ENCODE peak calls at places on chromosomes 6 and 20, in seven cellular contexts. W, K, T, A, R, F and V are unnamed samples. For H3K4me1 and H3K9me2, the result is how much of the 10 kb centered on the place peaks cover.

GRCh38 chr6:6746970-6747338 is 158.4 kb downstream of the LY86 start:
- DNase-seq in W (no peak), K (no peak), T (no peak), A (no peak), R (no peak), F (no peak), V (no peak)

GRCh38 chr20:21503345-21503744 is 10.5 kb downstream of the NKX2-2 start:
- DNase-seq in W (no peak), K (no peak), T (peak), A (no peak), R (peak), F (no peak), V (peak)

GRCh38 chr6:137903933-137904821 is 37.1 kb downstream of the TNFAIP3 start:
- DNase-seq in W (no peak), K (peak), T (no peak), A (no peak), R (no peak), F (no peak), V (peak)

GRCh38 chr20:7038029-7038428 is 270.5 kb downstream of the BMP2 start:
- DNase-seq in W (no peak), K (no peak), T (no peak), A (no peak), R (no peak), F (no peak), V (peak)

GRCh38 chr6:6980999-6981581 is 126.7 kb upstream of the RREB1 start:
- DNase-seq in W (no peak), K (no peak), T (no peak), A (no peak), R (no peak), F (no peak), V (no peak)

GRCh38 chr6:6052216-6052615 is 45.5 kb upstream of the NRN1 start:
- DNase-seq in W (no peak), K (no peak), T (no peak), A (no peak), R (no peak), F (no peak), V (no peak)

GRCh38 chr6:12356983-12357972 is 67.1 kb downstream of the EDN1 start:
- DNase-seq in W (no peak), K (no peak), T (peak), A (no peak), R (no peak), F (no peak), V (peak)

GRCh38 chr6:25560851-25561250 is 91.2 kb upstream of the SCGN start:
- DNase-seq in W (no peak), K (no peak), T (no peak), A (no peak), R (no peak), F (no peak), V (no peak)

GRCh38 chr6:15335385-15335784 is 89.5 kb downstream of the JARID2 start:
- DNase-seq in W (no peak), K (no peak), T (no peak), A (no peak), R (no peak), F (no peak), V (no peak)
- H3K4me1 ChIP-seq in W (half or more), K (under half), T (under half), A (under half), R (under half), F (under half), V (under half)

DNA sequence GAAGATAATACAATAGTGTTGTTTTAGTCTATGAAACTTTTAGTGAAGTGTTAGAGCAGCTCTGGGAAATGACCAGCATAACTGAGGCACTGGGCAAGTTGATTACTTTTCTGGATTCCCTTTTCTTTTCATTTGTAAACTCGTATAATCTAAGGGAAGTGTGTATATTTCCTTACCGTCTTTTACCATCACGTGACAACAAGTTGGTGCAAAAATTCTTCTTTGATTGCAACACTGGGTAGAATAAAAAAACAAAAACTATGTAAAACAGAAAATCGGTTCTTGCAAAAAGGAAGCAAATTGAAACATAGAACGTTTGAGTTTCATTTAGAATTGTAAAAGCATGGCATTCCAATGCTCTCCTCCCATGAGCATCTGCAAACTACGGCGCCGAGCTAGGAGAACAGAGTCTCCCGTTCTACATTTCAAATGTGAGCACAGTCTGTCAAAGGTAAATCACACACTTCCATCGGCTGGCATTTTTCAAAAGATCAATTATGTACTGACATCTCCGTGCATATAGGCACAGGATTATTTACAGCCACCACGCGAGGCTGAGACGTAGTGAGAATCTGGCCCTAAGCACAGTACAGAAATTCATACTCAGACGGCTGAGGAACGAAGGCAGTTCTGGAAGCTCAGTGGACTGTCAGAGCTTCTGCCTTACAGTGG is 314.0 kb downstream of the BMP7 start:
- DNase-seq in W (no peak), K (no peak), T (no peak), A (no peak), R (no peak), F (no peak), V (peak)
- H3K9me2 ChIP-seq in W (under half), K (under half), T (under half), A (under half), R (under half), F (under half), V (under half)

GRCh38 chr6:36124881-36125280 is 5.4 kb upstream of the MAPK13 start:
- DNase-seq in W (no peak), K (no peak), T (no peak), A (no peak), R (no peak), F (no peak), V (no peak)
- H3K4me1 ChIP-seq in W (under half), K (under half), T (under half), A (half or more), R (under half), F (under half), V (under half)

GRCh38 chr6:30386166-30386565 is 41.2 kb downstream of the RPP21 start:
- DNase-seq in W (no peak), K (no peak), T (no peak), A (no peak), R (no peak), F (no peak), V (no peak)

GRCh38 chr6:30378290-30378937 is 33.5 kb downstream of the RPP21 start:
- DNase-seq in W (peak), K (peak), T (no peak), A (no peak), R (peak), F (no peak), V (peak)

DNA sequence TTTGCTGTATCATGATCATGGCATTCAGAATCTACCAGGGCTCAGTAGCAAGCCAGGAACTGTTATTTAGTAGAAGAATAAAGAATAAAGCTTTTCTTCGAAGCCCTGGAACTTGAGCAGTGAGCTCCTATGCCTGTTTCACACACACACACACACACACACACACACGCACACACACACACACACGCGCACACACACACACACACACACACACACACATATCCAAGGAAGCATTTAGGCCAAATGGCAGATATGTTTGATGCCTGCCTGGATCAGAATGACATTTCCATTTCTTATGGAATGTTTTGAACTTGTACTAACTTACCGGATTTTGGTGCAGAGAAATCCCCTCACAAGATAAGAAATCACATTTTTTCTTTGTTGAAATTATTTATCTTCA is 35.5 kb downstream of the RPP21 start:
- DNase-seq in W (no peak), K (no peak), T (no peak), A (no peak), R (no peak), F (no peak), V (no peak)
- H3K9me2 ChIP-seq in W (under half), K (under half), T (under half), A (under half), R (under half), F (under half), V (under half)